ENCODE peak calls at places on chromosomes 16 and 17, in eight cellular contexts. One of them, this sample, is unnamed.

GRCh38 chr17:63476857-63477470 is at the start of gene ACE:
- DNase-seq in omental fat pad: no peak
- DNase-seq in stimulated activated CD4-positive, alpha-beta T cell treated with anti-CD3 and anti-CD28 coated beads, Interleukin-2, amount 100 ng/mL, for 48 hours: peak
- DNase-seq in T-helper 1 cell: no peak
- DNase-seq in activated T-cell treated with anti-CD3 and anti-CD28 coated beads, Interleukin-2, amount 50 U/mL, for 48 hours: peak
- DNase-seq in central memory CD4-positive, alpha-beta T cell: peak
- DNase-seq in ELF-1: peak
- DNase-seq in iPS-NIHi11: peak
- DNase-seq in this sample: no peak

GRCh38 chr17:30095507-30096244 is 20.9 kb upstream of the NSRP1 start:
- DNase-seq in omental fat pad: no peak
- DNase-seq in stimulated activated CD4-positive, alpha-beta T cell treated with anti-CD3 and anti-CD28 coated beads, Interleukin-2, amount 100 ng/mL, for 48 hours: no peak
- DNase-seq in T-helper 1 cell: no peak
- DNase-seq in activated T-cell treated with anti-CD3 and anti-CD28 coated beads, Interleukin-2, amount 50 U/mL, for 48 hours: no peak
- DNase-seq in central memory CD4-positive, alpha-beta T cell: no peak
- DNase-seq in ELF-1: peak
- DNase-seq in iPS-NIHi11: peak
- DNase-seq in this sample: no peak

GRCh38 chr16:26360867-26361266 is 669.1 kb downstream of the HS3ST4 start:
- DNase-seq in omental fat pad: no peak
- DNase-seq in stimulated activated CD4-positive, alpha-beta T cell treated with anti-CD3 and anti-CD28 coated beads, Interleukin-2, amount 100 ng/mL, for 48 hours: no peak
- DNase-seq in T-helper 1 cell: no peak
- DNase-seq in activated T-cell treated with anti-CD3 and anti-CD28 coated beads, Interleukin-2, amount 50 U/mL, for 48 hours: no peak
- DNase-seq in central memory CD4-positive, alpha-beta T cell: no peak
- DNase-seq in ELF-1: no peak
- DNase-seq in iPS-NIHi11: no peak
- DNase-seq in this sample: no peak

GRCh38 chr16:2857451-2858244 is at the start of gene PRSS22:
- DNase-seq in omental fat pad: no peak
- DNase-seq in stimulated activated CD4-positive, alpha-beta T cell treated with anti-CD3 and anti-CD28 coated beads, Interleukin-2, amount 100 ng/mL, for 48 hours: no peak
- DNase-seq in T-helper 1 cell: no peak
- DNase-seq in activated T-cell treated with anti-CD3 and anti-CD28 coated beads, Interleukin-2, amount 50 U/mL, for 48 hours: no peak
- DNase-seq in central memory CD4-positive, alpha-beta T cell: no peak
- DNase-seq in ELF-1: peak
- DNase-seq in iPS-NIHi11: peak
- DNase-seq in this sample: peak

GRCh38 chr17:57326348-57326747 is 70.0 kb downstream of the MSI2 start:
- DNase-seq in omental fat pad: no peak
- DNase-seq in stimulated activated CD4-positive, alpha-beta T cell treated with anti-CD3 and anti-CD28 coated beads, Interleukin-2, amount 100 ng/mL, for 48 hours: no peak
- DNase-seq in T-helper 1 cell: no peak
- DNase-seq in activated T-cell treated with anti-CD3 and anti-CD28 coated beads, Interleukin-2, amount 50 U/mL, for 48 hours: no peak
- DNase-seq in central memory CD4-positive, alpha-beta T cell: no peak
- DNase-seq in ELF-1: no peak
- DNase-seq in iPS-NIHi11: no peak
- DNase-seq in this sample: no peak

GRCh38 chr16:9297437-9298113 is 206.1 kb downstream of the HAPSTR1 start:
- DNase-seq in omental fat pad: no peak
- DNase-seq in stimulated activated CD4-positive, alpha-beta T cell treated with anti-CD3 and anti-CD28 coated beads, Interleukin-2, amount 100 ng/mL, for 48 hours: no peak
- DNase-seq in T-helper 1 cell: no peak
- DNase-seq in activated T-cell treated with anti-CD3 and anti-CD28 coated beads, Interleukin-2, amount 50 U/mL, for 48 hours: peak
- DNase-seq in central memory CD4-positive, alpha-beta T cell: no peak
- DNase-seq in ELF-1: peak
- DNase-seq in iPS-NIHi11: peak
- DNase-seq in this sample: no peak

GRCh38 chr17:65055280-65055707 is 1.2 kb downstream of the GNA13 start:
- DNase-seq in omental fat pad: no peak
- DNase-seq in stimulated activated CD4-positive, alpha-beta T cell treated with anti-CD3 and anti-CD28 coated beads, Interleukin-2, amount 100 ng/mL, for 48 hours: no peak
- DNase-seq in T-helper 1 cell: peak
- DNase-seq in activated T-cell treated with anti-CD3 and anti-CD28 coated beads, Interleukin-2, amount 50 U/mL, for 48 hours: no peak
- DNase-seq in central memory CD4-positive, alpha-beta T cell: peak
- DNase-seq in ELF-1: no peak
- DNase-seq in iPS-NIHi11: no peak
- DNase-seq in this sample: no peak

GRCh38 chr17:82884923-82885322 is 45.1 kb upstream of the ZNF750 start:
- DNase-seq in omental fat pad: no peak
- DNase-seq in stimulated activated CD4-positive, alpha-beta T cell treated with anti-CD3 and anti-CD28 coated beads, Interleukin-2, amount 100 ng/mL, for 48 hours: no peak
- DNase-seq in T-helper 1 cell: no peak
- DNase-seq in activated T-cell treated with anti-CD3 and anti-CD28 coated beads, Interleukin-2, amount 50 U/mL, for 48 hours: peak
- DNase-seq in central memory CD4-positive, alpha-beta T cell: no peak
- DNase-seq in ELF-1: no peak
- DNase-seq in iPS-NIHi11: no peak
- DNase-seq in this sample: no peak

GRCh38 chr16:4260360-4260759 is 12.5 kb downstream of the TFAP4 start:
- DNase-seq in omental fat pad: no peak
- DNase-seq in stimulated activated CD4-positive, alpha-beta T cell treated with anti-CD3 and anti-CD28 coated beads, Interleukin-2, amount 100 ng/mL, for 48 hours: no peak
- DNase-seq in T-helper 1 cell: no peak
- DNase-seq in activated T-cell treated with anti-CD3 and anti-CD28 coated beads, Interleukin-2, amount 50 U/mL, for 48 hours: no peak
- DNase-seq in central memory CD4-positive, alpha-beta T cell: no peak
- DNase-seq in ELF-1: no peak
- DNase-seq in iPS-NIHi11: no peak
- DNase-seq in this sample: peak